ENCODE peak calls at places on chromosomes 2 and 18, in five cellular contexts. One of them, this sample, is unnamed.

GRCh38 chr2:205734436-205734835 is 52.1 kb downstream of the NRP2 start:
- DNase-seq in iPS DF 6.9: no peak
- DNase-seq in transverse colon: no peak
- DNase-seq in upper lobe of left lung: no peak
- DNase-seq in body of pancreas: no peak
- DNase-seq in this sample: peak; percentile 30

GRCh38 chr18:22856870-22857269 is 76.3 kb upstream of the RBBP8 start:
- DNase-seq in iPS DF 6.9: peak; percentile 25
- DNase-seq in transverse colon: no peak
- DNase-seq in upper lobe of left lung: no peak
- DNase-seq in body of pancreas: no peak
- DNase-seq in this sample: no peak

GRCh38 chr18:63111549-63112402 is 207.8 kb downstream of the BCL2 start:
- DNase-seq in iPS DF 6.9: no peak
- DNase-seq in transverse colon: no peak
- DNase-seq in upper lobe of left lung: peak; percentile 37
- DNase-seq in body of pancreas: no peak
- DNase-seq in this sample: no peak

GRCh38 chr18:32301976-32302743 is 112.3 kb downstream of the MEP1B start:
- DNase-seq in iPS DF 6.9: no peak
- DNase-seq in transverse colon: no peak
- DNase-seq in upper lobe of left lung: no peak
- DNase-seq in body of pancreas: no peak
- DNase-seq in this sample: no peak

GRCh38 chr2:60465736-60466135 is 87.7 kb downstream of the BCL11A start:
- DNase-seq in iPS DF 6.9: no peak
- DNase-seq in transverse colon: no peak
- DNase-seq in upper lobe of left lung: no peak
- DNase-seq in body of pancreas: no peak
- DNase-seq in this sample: no peak

GRCh38 chr2:9211496-9211895 is 4.9 kb downstream of the ASAP2 start:
- DNase-seq in iPS DF 6.9: no peak
- DNase-seq in transverse colon: no peak
- DNase-seq in upper lobe of left lung: no peak
- DNase-seq in body of pancreas: no peak
- DNase-seq in this sample: no peak

GRCh38 chr2:238202326-238203103 is 980 bp downstream of the ILKAP start:
- DNase-seq in iPS DF 6.9: no peak
- DNase-seq in transverse colon: no peak
- DNase-seq in upper lobe of left lung: no peak
- DNase-seq in body of pancreas: no peak
- DNase-seq in this sample: peak; percentile 65

GRCh38 chr18:25422230-25422629 is 70.3 kb upstream of the ZNF521 start:
- DNase-seq in iPS DF 6.9: no peak
- DNase-seq in transverse colon: no peak
- DNase-seq in upper lobe of left lung: no peak
- DNase-seq in body of pancreas: no peak
- DNase-seq in this sample: no peak

GRCh38 chr2:222635295-222635694 is 20.6 kb downstream of the FARSB start:
- DNase-seq in iPS DF 6.9: no peak
- DNase-seq in transverse colon: no peak
- DNase-seq in upper lobe of left lung: no peak
- DNase-seq in body of pancreas: no peak
- DNase-seq in this sample: no peak

GRCh38 chr2:219104107-219105050 is 43.7 kb upstream of the IHH start:
- DNase-seq in iPS DF 6.9: peak; percentile 47
- DNase-seq in transverse colon: no peak
- DNase-seq in upper lobe of left lung: no peak
- DNase-seq in body of pancreas: no peak
- DNase-seq in this sample: peak; percentile 44

GRCh38 chr2:132627542-132627941 is 42.5 kb downstream of the LYPD1 start:
- DNase-seq in iPS DF 6.9: no peak
- DNase-seq in transverse colon: no peak
- DNase-seq in upper lobe of left lung: no peak
- DNase-seq in body of pancreas: no peak
- DNase-seq in this sample: no peak

GRCh38 chr2:148503511-148503910 is 141.0 kb upstream of the EPC2 start:
- DNase-seq in iPS DF 6.9: no peak
- DNase-seq in transverse colon: no peak
- DNase-seq in upper lobe of left lung: no peak
- DNase-seq in body of pancreas: no peak
- DNase-seq in this sample: no peak

GRCh38 chr2:192195548-192196418 is 1.1 kb upstream of the TMEFF2 start:
- DNase-seq in iPS DF 6.9: no peak
- DNase-seq in transverse colon: no peak
- DNase-seq in upper lobe of left lung: peak; percentile 19
- DNase-seq in body of pancreas: no peak
- DNase-seq in this sample: peak; percentile 66

GRCh38 chr18:24942144-24942543 is 409.8 kb downstream of the ZNF521 start:
- DNase-seq in iPS DF 6.9: no peak
- DNase-seq in transverse colon: no peak
- DNase-seq in upper lobe of left lung: no peak
- DNase-seq in body of pancreas: no peak
- DNase-seq in this sample: no peak

DNA sequence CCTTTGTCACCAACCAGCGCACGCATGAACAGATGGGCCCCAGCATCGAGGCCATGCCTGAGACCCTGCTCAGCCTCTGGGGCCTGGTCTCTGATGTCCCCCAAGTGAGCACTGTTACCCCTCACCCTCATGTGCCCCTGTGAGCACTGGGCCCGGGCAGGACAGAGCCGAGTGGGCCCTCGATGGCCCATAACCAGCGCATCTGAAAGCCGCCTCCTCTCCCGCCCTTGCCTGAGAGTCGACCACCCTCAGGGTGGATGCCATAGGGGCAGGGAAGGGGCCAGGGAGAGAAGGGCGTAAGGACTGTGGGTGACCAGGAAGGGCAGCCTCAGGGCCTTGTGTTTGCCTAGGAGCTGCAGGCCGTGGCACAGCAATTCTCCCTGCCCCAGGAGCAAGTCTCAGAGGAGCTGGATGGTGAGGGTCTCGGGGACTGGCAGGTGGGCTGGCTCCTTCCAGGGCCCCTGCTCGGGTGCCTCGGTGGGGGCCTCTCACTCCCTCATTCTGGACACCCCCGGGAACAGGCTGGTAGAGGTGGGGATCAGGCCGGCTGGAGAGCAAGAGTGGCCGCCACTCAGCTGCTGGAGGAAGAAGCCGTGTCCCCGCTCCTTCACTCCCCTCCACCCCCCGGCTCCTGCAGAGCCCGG is 2.1 kb downstream of the PROM2 start:
- DNase-seq in iPS DF 6.9: no peak
- DNase-seq in transverse colon: no peak
- DNase-seq in upper lobe of left lung: no peak
- DNase-seq in body of pancreas: peak; percentile 7
- DNase-seq in this sample: no peak
- H3K4me1 ChIP-seq in iPS DF 6.9: peaks cover 18% of the 10 kb centered on the region
- H3K4me1 ChIP-seq in transverse colon: peaks cover 27% of the 10 kb centered on the region
- H3K4me1 ChIP-seq in upper lobe of left lung: peaks cover 10% of the 10 kb centered on the region
- H3K4me1 ChIP-seq in body of pancreas: peaks cover 52% of the 10 kb centered on the region
- H3K4me1 ChIP-seq in this sample: no peaks in the 10 kb centered on the region

GRCh38 chr2:30255026-30255425 is 23.7 kb downstream of the LBH start:
- DNase-seq in iPS DF 6.9: no peak
- DNase-seq in transverse colon: no peak
- DNase-seq in upper lobe of left lung: no peak
- DNase-seq in body of pancreas: no peak
- DNase-seq in this sample: no peak

GRCh38 chr2:30252723-30253688 is 21.7 kb downstream of the LBH start:
- DNase-seq in iPS DF 6.9: no peak
- DNase-seq in transverse colon: peak; percentile 26
- DNase-seq in upper lobe of left lung: peak; percentile 43
- DNase-seq in body of pancreas: peak; percentile 62
- DNase-seq in this sample: peak; percentile 88

GRCh38 chr2:30253873-30254691 is 22.7 kb downstream of the LBH start:
- DNase-seq in iPS DF 6.9: no peak
- DNase-seq in transverse colon: no peak
- DNase-seq in upper lobe of left lung: no peak
- DNase-seq in body of pancreas: no peak
- DNase-seq in this sample: no peak

GRCh38 chr2:30255466-30256408 is 24.4 kb downstream of the LBH start:
- DNase-seq in iPS DF 6.9: no peak
- DNase-seq in transverse colon: no peak
- DNase-seq in upper lobe of left lung: no peak
- DNase-seq in body of pancreas: peak; percentile 65
- DNase-seq in this sample: no peak

GRCh38 chr2:30254692-30255015 is 23.3 kb downstream of the LBH start:
- DNase-seq in iPS DF 6.9: no peak
- DNase-seq in transverse colon: no peak
- DNase-seq in upper lobe of left lung: no peak
- DNase-seq in body of pancreas: no peak
- DNase-seq in this sample: no peak
- H3K4me1 ChIP-seq in iPS DF 6.9: no peaks in the 10 kb centered on the region
- H3K4me1 ChIP-seq in transverse colon: peaks cover 29% of the 10 kb centered on the region
- H3K4me1 ChIP-seq in upper lobe of left lung: peaks cover 38% of the 10 kb centered on the region
- H3K4me1 ChIP-seq in body of pancreas: peaks cover 62% of the 10 kb centered on the region
- H3K4me1 ChIP-seq in this sample: peaks cover 50% of the 10 kb centered on the region

DNA sequence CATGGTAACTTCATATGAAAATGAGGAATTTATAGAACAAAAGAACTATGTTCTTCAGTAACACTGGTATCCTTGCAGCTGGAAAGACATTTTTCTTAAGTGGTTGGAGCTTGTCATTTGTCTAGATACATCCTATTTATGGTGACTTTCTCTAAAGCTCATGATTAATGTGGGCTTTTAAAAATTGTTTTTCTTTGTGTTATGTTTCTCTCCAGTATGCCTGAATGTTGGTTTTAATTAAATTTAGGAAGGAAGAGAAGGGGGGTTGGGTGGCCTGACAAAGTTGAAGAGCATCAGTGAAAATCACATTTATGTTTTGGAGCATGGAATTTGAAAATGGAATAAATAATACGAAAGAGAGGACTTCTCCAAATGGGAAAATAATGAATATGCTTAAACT is 457.1 kb upstream of the ETAA1 start:
- DNase-seq in iPS DF 6.9: no peak
- DNase-seq in transverse colon: no peak
- DNase-seq in upper lobe of left lung: no peak
- DNase-seq in body of pancreas: no peak
- DNase-seq in this sample: no peak
- H3K4me1 ChIP-seq in iPS DF 6.9: no peaks in the 10 kb centered on the region
- H3K4me1 ChIP-seq in transverse colon: no peaks in the 10 kb centered on the region
- H3K4me1 ChIP-seq in upper lobe of left lung: no peaks in the 10 kb centered on the region
- H3K4me1 ChIP-seq in body of pancreas: no peaks in the 10 kb centered on the region
- H3K4me1 ChIP-seq in this sample: no peaks in the 10 kb centered on the region

GRCh38 chr18:58228762-58229161 is 184.7 kb downstream of the NEDD4L start:
- DNase-seq in iPS DF 6.9: no peak
- DNase-seq in transverse colon: no peak
- DNase-seq in upper lobe of left lung: no peak
- DNase-seq in body of pancreas: no peak
- DNase-seq in this sample: no peak
- H3K4me1 ChIP-seq in iPS DF 6.9: peaks cover 10% of the 10 kb centered on the region
- H3K4me1 ChIP-seq in transverse colon: peaks cover 52% of the 10 kb centered on the region
- H3K4me1 ChIP-seq in upper lobe of left lung: peaks cover 38% of the 10 kb centered on the region
- H3K4me1 ChIP-seq in body of pancreas: peaks cover 97% of the 10 kb centered on the region
- H3K4me1 ChIP-seq in this sample: no peaks in the 10 kb centered on the region

DNA sequence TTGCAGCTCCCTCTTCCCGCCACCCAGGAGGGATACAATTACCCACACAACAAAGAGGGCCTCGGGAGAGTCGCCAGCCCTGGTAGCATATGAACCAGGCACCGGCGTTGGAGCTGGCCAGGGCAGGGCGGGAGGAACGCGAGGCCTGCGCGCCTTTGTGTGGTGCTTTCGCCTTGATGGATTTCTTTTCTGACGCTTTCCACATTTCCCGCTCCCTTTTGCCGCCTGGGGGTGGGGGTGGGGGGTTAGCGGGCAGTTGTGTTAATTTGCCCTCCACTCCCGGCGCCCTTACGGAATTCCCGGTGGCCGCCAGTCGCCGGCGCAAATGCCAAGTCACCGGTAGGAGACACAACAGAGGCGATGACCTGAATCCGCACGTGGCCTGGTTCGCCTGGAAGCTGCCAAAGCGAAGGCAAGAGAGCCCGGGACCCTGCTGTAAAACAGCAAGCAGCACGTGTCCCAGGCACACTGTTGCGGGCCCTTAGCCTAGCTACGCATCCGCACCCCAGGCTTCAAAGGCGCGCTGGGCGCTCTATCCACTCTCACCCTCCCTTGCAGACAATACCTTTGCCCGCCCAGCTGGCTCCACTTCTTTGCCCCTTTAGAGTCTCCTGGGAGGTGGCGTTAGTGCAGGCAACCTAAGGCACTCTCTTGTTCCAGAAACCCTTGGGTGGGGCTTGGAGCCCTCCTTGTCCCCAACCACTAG is 3.4 kb downstream of the GAD1 start:
- DNase-seq in iPS DF 6.9: no peak
- DNase-seq in transverse colon: no peak
- DNase-seq in upper lobe of left lung: no peak
- DNase-seq in body of pancreas: no peak
- DNase-seq in this sample: no peak
- H3K4me1 ChIP-seq in iPS DF 6.9: peaks cover 8% of the 10 kb centered on the region
- H3K4me1 ChIP-seq in transverse colon: peaks cover 81% of the 10 kb centered on the region
- H3K4me1 ChIP-seq in upper lobe of left lung: peaks cover 81% of the 10 kb centered on the region
- H3K4me1 ChIP-seq in body of pancreas: peaks cover 70% of the 10 kb centered on the region
- H3K4me1 ChIP-seq in this sample: no peaks in the 10 kb centered on the region